ENCODE peak calls at places on chromosome 6, in seven cellular contexts. One of them, this sample, is unnamed.

GRCh38 chr6:14857501-14857900 is 388.4 kb upstream of the JARID2 start:
- DNase-seq in cardiac muscle cell: no peak
- DNase-seq in heart right ventricle: peak; percentile 12
- DNase-seq in uterus: peak; percentile 22
- DNase-seq in thyroid gland: peak; percentile 9
- DNase-seq in pancreas: no peak
- DNase-seq in stomach: peak; percentile 33
- DNase-seq in this sample: no peak

GRCh38 chr6:141475269-141475668 is 657.5 kb upstream of the GJE1 start:
- DNase-seq in cardiac muscle cell: no peak
- DNase-seq in heart right ventricle: no peak
- DNase-seq in uterus: no peak
- DNase-seq in thyroid gland: no peak
- DNase-seq in pancreas: no peak
- DNase-seq in stomach: no peak
- DNase-seq in this sample: no peak

GRCh38 chr6:162856885-162857284 is 129.1 kb downstream of the PACRG start:
- DNase-seq in cardiac muscle cell: peak; percentile 89
- DNase-seq in heart right ventricle: no peak
- DNase-seq in uterus: no peak
- DNase-seq in thyroid gland: peak; percentile 47
- DNase-seq in pancreas: no peak
- DNase-seq in stomach: no peak
- DNase-seq in this sample: no peak

GRCh38 chr6:118912646-118913045 is 18.7 kb downstream of the ASF1A start:
- DNase-seq in cardiac muscle cell: no peak
- DNase-seq in heart right ventricle: no peak
- DNase-seq in uterus: no peak
- DNase-seq in thyroid gland: no peak
- DNase-seq in pancreas: no peak
- DNase-seq in stomach: no peak
- DNase-seq in this sample: no peak

GRCh38 chr6:117555882-117556498 is 46.3 kb downstream of the GOPC start:
- DNase-seq in cardiac muscle cell: peak; percentile 49
- DNase-seq in heart right ventricle: no peak
- DNase-seq in uterus: peak; percentile 20
- DNase-seq in thyroid gland: peak; percentile 37
- DNase-seq in pancreas: no peak
- DNase-seq in stomach: peak; percentile 66
- DNase-seq in this sample: peak; percentile 71

GRCh38 chr6:79543411-79543810 is 6.2 kb upstream of the LCA5 start:
- DNase-seq in cardiac muscle cell: no peak
- DNase-seq in heart right ventricle: no peak
- DNase-seq in uterus: no peak
- DNase-seq in thyroid gland: no peak
- DNase-seq in pancreas: no peak
- DNase-seq in stomach: no peak
- DNase-seq in this sample: no peak

GRCh38 chr6:16903470-16903869 is 142.2 kb upstream of the ATXN1 start:
- DNase-seq in cardiac muscle cell: peak; percentile 59
- DNase-seq in heart right ventricle: no peak
- DNase-seq in uterus: no peak
- DNase-seq in thyroid gland: no peak
- DNase-seq in pancreas: no peak
- DNase-seq in stomach: no peak
- DNase-seq in this sample: no peak

GRCh38 chr6:115551510-115551909 is 509.2 kb downstream of the FRK start:
- DNase-seq in cardiac muscle cell: no peak
- DNase-seq in heart right ventricle: no peak
- DNase-seq in uterus: no peak
- DNase-seq in thyroid gland: no peak
- DNase-seq in pancreas: no peak
- DNase-seq in stomach: no peak
- DNase-seq in this sample: no peak

GRCh38 chr6:68313911-68314310 is 321.2 kb upstream of the ADGRB3 start:
- DNase-seq in cardiac muscle cell: peak; percentile 43
- DNase-seq in heart right ventricle: no peak
- DNase-seq in uterus: no peak
- DNase-seq in thyroid gland: no peak
- DNase-seq in pancreas: no peak
- DNase-seq in stomach: no peak
- DNase-seq in this sample: no peak

GRCh38 chr6:107185570-107185969 is 70.3 kb upstream of the BEND3 start:
- DNase-seq in cardiac muscle cell: peak; percentile 57
- DNase-seq in heart right ventricle: no peak
- DNase-seq in uterus: no peak
- DNase-seq in thyroid gland: peak; percentile 61
- DNase-seq in pancreas: no peak
- DNase-seq in stomach: no peak
- DNase-seq in this sample: no peak

GRCh38 chr6:10659697-10660348 is 34.6 kb downstream of the C6orf52 start:
- DNase-seq in cardiac muscle cell: peak; percentile 6
- DNase-seq in heart right ventricle: peak; percentile 20
- DNase-seq in uterus: no peak
- DNase-seq in thyroid gland: peak; percentile 25
- DNase-seq in pancreas: peak; percentile 55
- DNase-seq in stomach: peak; percentile 26
- DNase-seq in this sample: no peak

GRCh38 chr6:26125015-26125690 is 37.9 kb downstream of the HFE start:
- DNase-seq in cardiac muscle cell: peak; percentile 15
- DNase-seq in heart right ventricle: no peak
- DNase-seq in uterus: no peak
- DNase-seq in thyroid gland: peak; percentile 38
- DNase-seq in pancreas: no peak
- DNase-seq in stomach: peak; percentile 41
- DNase-seq in this sample: no peak

GRCh38 chr6:47132724-47133123 is 90.6 kb upstream of the ADGRF1 start:
- DNase-seq in cardiac muscle cell: no peak
- DNase-seq in heart right ventricle: no peak
- DNase-seq in uterus: no peak
- DNase-seq in thyroid gland: no peak
- DNase-seq in pancreas: no peak
- DNase-seq in stomach: no peak
- DNase-seq in this sample: no peak

GRCh38 chr6:38725414-38726183 is 10.5 kb downstream of the DNAH8 start:
- DNase-seq in cardiac muscle cell: no peak
- DNase-seq in heart right ventricle: no peak
- DNase-seq in uterus: no peak
- DNase-seq in thyroid gland: no peak
- DNase-seq in pancreas: no peak
- DNase-seq in stomach: no peak
- DNase-seq in this sample: no peak

GRCh38 chr6:5783584-5784089 is 223.1 kb downstream of the NRN1 start:
- DNase-seq in cardiac muscle cell: no peak
- DNase-seq in heart right ventricle: no peak
- DNase-seq in uterus: no peak
- DNase-seq in thyroid gland: no peak
- DNase-seq in pancreas: no peak
- DNase-seq in stomach: no peak
- DNase-seq in this sample: no peak

GRCh38 chr6:2763876-2764540 is 1.2 kb upstream of the WRNIP1 start:
- DNase-seq in cardiac muscle cell: no peak
- DNase-seq in heart right ventricle: no peak
- DNase-seq in uterus: no peak
- DNase-seq in thyroid gland: no peak
- DNase-seq in pancreas: no peak
- DNase-seq in stomach: no peak
- DNase-seq in this sample: no peak

GRCh38 chr6:44651604-44652003 is 264.1 kb downstream of the CDC5L start:
- DNase-seq in cardiac muscle cell: no peak
- DNase-seq in heart right ventricle: no peak
- DNase-seq in uterus: no peak
- DNase-seq in thyroid gland: no peak
- DNase-seq in pancreas: no peak
- DNase-seq in stomach: no peak
- DNase-seq in this sample: no peak

GRCh38 chr6:44650495-44650894 is 263.0 kb downstream of the CDC5L start:
- DNase-seq in cardiac muscle cell: no peak
- DNase-seq in heart right ventricle: no peak
- DNase-seq in uterus: no peak
- DNase-seq in thyroid gland: no peak
- DNase-seq in pancreas: no peak
- DNase-seq in stomach: no peak
- DNase-seq in this sample: no peak

GRCh38 chr6:44649365-44650025 is 262.0 kb downstream of the CDC5L start:
- DNase-seq in cardiac muscle cell: peak; percentile 68
- DNase-seq in heart right ventricle: no peak
- DNase-seq in uterus: no peak
- DNase-seq in thyroid gland: no peak
- DNase-seq in pancreas: no peak
- DNase-seq in stomach: no peak
- DNase-seq in this sample: no peak

GRCh38 chr6:44652551-44652950 is 265.0 kb downstream of the CDC5L start:
- DNase-seq in cardiac muscle cell: no peak
- DNase-seq in heart right ventricle: no peak
- DNase-seq in uterus: no peak
- DNase-seq in thyroid gland: no peak
- DNase-seq in pancreas: no peak
- DNase-seq in stomach: no peak
- DNase-seq in this sample: no peak

DNA sequence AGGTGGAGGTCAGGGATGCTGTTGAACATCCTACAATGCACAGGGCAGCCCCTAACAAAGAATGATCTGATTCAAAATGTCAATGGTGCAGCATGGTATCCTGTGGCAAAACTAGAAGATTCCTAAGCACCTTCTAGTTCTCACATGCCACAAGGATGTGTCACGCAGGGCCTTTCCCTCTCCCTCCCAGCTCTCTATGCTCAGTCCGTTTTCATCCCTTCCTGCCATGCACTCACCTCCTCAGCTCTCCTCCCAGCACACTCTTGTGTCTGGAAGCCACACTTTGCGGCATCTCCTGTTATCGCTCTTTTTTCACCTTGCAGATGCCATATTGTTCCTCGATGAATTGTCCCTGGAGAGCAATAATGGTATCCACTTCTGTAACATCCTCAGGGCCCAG is 263.4 kb downstream of the CDC5L start:
- DNase-seq in cardiac muscle cell: no peak
- DNase-seq in heart right ventricle: no peak
- DNase-seq in uterus: no peak
- DNase-seq in thyroid gland: no peak
- DNase-seq in pancreas: no peak
- DNase-seq in stomach: no peak
- DNase-seq in this sample: no peak
- H3K4me1 ChIP-seq in cardiac muscle cell: peaks cover 3% of the 10 kb centered on the region
- H3K4me1 ChIP-seq in heart right ventricle: no peaks in the 10 kb centered on the region
- H3K4me1 ChIP-seq in uterus: no peaks in the 10 kb centered on the region
- H3K4me1 ChIP-seq in thyroid gland: peaks cover 8% of the 10 kb centered on the region
- H3K4me1 ChIP-seq in pancreas: no peaks in the 10 kb centered on the region
- H3K4me1 ChIP-seq in stomach: no peaks in the 10 kb centered on the region
- H3K4me1 ChIP-seq in this sample: no peaks in the 10 kb centered on the region

GRCh38 chr6:55469829-55470438 is 109.1 kb downstream of the HMGCLL1 start:
- DNase-seq in cardiac muscle cell: peak; percentile 13
- DNase-seq in heart right ventricle: no peak
- DNase-seq in uterus: no peak
- DNase-seq in thyroid gland: no peak
- DNase-seq in pancreas: no peak
- DNase-seq in stomach: no peak
- DNase-seq in this sample: no peak
- TF ChIP-seq CTCF in cardiac muscle cell: no peak
- TF ChIP-seq CTCF in heart right ventricle: no peak
- TF ChIP-seq CTCF in uterus: no peak
- TF ChIP-seq CTCF in thyroid gland: no peak
- TF ChIP-seq CTCF in pancreas: no peak
- TF ChIP-seq CTCF in stomach: no peak
- TF ChIP-seq CTCF in this sample: no peak

GRCh38 chr6:41709375-41709774 is 26.0 kb downstream of the TFEB start:
- DNase-seq in cardiac muscle cell: no peak
- DNase-seq in heart right ventricle: no peak
- DNase-seq in uterus: no peak
- DNase-seq in thyroid gland: no peak
- DNase-seq in pancreas: no peak
- DNase-seq in stomach: no peak
- DNase-seq in this sample: no peak

GRCh38 chr6:41708856-41709255 is 26.6 kb downstream of the TFEB start:
- DNase-seq in cardiac muscle cell: no peak
- DNase-seq in heart right ventricle: no peak
- DNase-seq in uterus: no peak
- DNase-seq in thyroid gland: no peak
- DNase-seq in pancreas: no peak
- DNase-seq in stomach: no peak
- DNase-seq in this sample: no peak

GRCh38 chr6:41705996-41706835 is 29.2 kb downstream of the TFEB start:
- DNase-seq in cardiac muscle cell: peak; percentile 65
- DNase-seq in heart right ventricle: peak; percentile 83
- DNase-seq in uterus: peak; percentile 70
- DNase-seq in thyroid gland: peak; percentile 94
- DNase-seq in pancreas: no peak
- DNase-seq in stomach: peak; percentile 75
- DNase-seq in this sample: peak; percentile 76

GRCh38 chr6:41706876-41707564 is 28.4 kb downstream of the TFEB start:
- DNase-seq in cardiac muscle cell: peak; percentile 80
- DNase-seq in heart right ventricle: no peak
- DNase-seq in uterus: peak; percentile 65
- DNase-seq in thyroid gland: peak; percentile 59
- DNase-seq in pancreas: no peak
- DNase-seq in stomach: no peak
- DNase-seq in this sample: no peak

DNA sequence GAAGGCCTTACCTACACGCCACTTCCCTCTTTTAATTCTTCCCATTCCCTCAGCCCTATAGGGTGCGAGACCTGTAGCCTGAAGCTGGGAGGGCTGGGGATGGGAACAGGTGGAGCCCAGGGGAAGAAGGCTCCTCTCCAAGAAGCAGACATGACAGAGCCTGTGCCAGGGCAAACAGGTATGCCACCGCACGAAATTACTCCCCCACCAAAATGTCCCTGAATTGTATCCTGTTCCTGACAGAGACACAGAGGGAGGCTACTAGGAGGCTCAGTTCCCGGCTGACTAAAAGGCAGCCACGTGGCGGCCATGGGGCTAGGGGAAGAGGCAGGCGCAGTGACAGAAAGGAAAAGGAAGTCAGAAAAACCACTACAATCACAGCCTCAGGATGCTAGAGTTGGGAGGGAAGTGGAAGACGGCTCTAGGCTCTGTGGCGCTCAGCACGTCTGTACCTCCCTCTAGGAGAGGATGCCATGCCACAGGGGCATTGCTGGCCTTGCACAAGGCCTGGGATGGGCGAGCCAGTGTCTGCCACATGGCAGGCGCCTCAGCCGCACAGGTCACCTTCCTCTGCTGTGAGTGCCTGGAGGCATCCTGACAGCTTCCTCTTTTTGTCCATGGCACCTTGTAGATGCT is 27.7 kb downstream of the TFEB start:
- DNase-seq in cardiac muscle cell: no peak
- DNase-seq in heart right ventricle: peak; percentile 38
- DNase-seq in uterus: no peak
- DNase-seq in thyroid gland: no peak
- DNase-seq in pancreas: no peak
- DNase-seq in stomach: no peak
- DNase-seq in this sample: no peak
- H3K4me1 ChIP-seq in cardiac muscle cell: peaks cover 23% of the 10 kb centered on the region
- H3K4me1 ChIP-seq in heart right ventricle: peaks cover 76% of the 10 kb centered on the region
- H3K4me1 ChIP-seq in uterus: no peaks in the 10 kb centered on the region
- H3K4me1 ChIP-seq in thyroid gland: peaks cover 87% of the 10 kb centered on the region
- H3K4me1 ChIP-seq in pancreas: peaks cover 17% of the 10 kb centered on the region
- H3K4me1 ChIP-seq in stomach: peaks cover 42% of the 10 kb centered on the region
- H3K4me1 ChIP-seq in this sample: peaks cover 19% of the 10 kb centered on the region

DNA sequence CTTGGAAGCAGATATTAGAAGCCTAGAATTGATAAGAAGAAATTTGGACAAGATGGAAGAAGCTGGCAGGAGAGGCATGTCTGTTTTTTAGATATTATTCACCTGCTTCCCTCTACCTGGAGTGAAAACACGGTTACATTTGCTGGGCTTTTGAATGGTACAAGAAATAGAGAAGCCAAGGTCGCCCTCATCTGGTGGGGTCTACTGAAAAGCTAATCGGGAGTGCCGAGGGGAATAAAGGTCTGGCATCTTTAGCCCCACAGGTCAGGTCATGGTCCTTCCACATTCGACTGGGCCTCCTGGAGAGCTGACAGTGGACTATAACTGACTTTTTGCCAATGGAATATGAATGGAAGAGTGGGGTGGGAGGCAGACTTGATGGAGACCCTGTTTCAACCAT is 4.6 kb upstream of the C2 start:
- DNase-seq in cardiac muscle cell: peak; percentile 18
- DNase-seq in heart right ventricle: no peak
- DNase-seq in uterus: no peak
- DNase-seq in thyroid gland: peak; percentile 32
- DNase-seq in pancreas: no peak
- DNase-seq in stomach: peak; percentile 32
- DNase-seq in this sample: no peak
- TF ChIP-seq CTCF in cardiac muscle cell: peak; percentile 26
- TF ChIP-seq CTCF in heart right ventricle: no peak
- TF ChIP-seq CTCF in uterus: no peak
- TF ChIP-seq CTCF in thyroid gland: peak; percentile 17
- TF ChIP-seq CTCF in pancreas: no peak
- TF ChIP-seq CTCF in stomach: no peak
- TF ChIP-seq CTCF in this sample: no peak